ENCODE peak calls at places on chromosomes 13 and 19, in four cellular contexts. N, H, O and M are unnamed samples.

GRCh38 chr13:28413999-28414398 is 80.9 kb downstream of the FLT1 start:
- DNase-seq in N (no peak), H (no peak), O (no peak), M (no peak)

GRCh38 chr19:34512254-34512796 is 30.8 kb downstream of the WTIP start:
- DNase-seq in N (no peak), H (no peak), O (no peak), M (no peak)

GRCh38 chr19:1000591-1001537 is 645 bp downstream of the GRIN3B start:
- DNase-seq in N (no peak), H (peak), O (no peak), M (no peak)

GRCh38 chr19:6730153-6730804 is 7.1 kb downstream of the GPR108 start:
- DNase-seq in N (peak), H (no peak), O (no peak), M (no peak)

GRCh38 chr19:6768236-6768785 is 1.1 kb upstream of the SH2D3A start:
- DNase-seq in N (no peak), H (no peak), O (no peak), M (no peak)

GRCh38 chr13:29996316-29996715 is 145.9 kb upstream of the UBL3 start:
- DNase-seq in N (no peak), H (no peak), O (no peak), M (no peak)

GRCh38 chr13:32409561-32410440 is 18.1 kb downstream of the N4BP2L1 start:
- DNase-seq in N (peak), H (no peak), O (no peak), M (no peak)

GRCh38 chr19:7294571-7295212 is 478 bp upstream of the INSR start:
- DNase-seq in N (peak), H (peak), O (no peak), M (peak)

GRCh38 chr13:87259479-87260083 is 411.6 kb upstream of the SLITRK5 start:
- DNase-seq in N (no peak), H (no peak), O (no peak), M (no peak)

GRCh38 chr13:113545931-113546516 is 38.5 kb upstream of the TFDP1 start:
- DNase-seq in N (peak), H (no peak), O (no peak), M (no peak)

GRCh38 chr13:59360108-59360507 is 803.6 kb downstream of the DIAPH3 start:
- DNase-seq in N (no peak), H (no peak), O (no peak), M (no peak)

GRCh38 chr13:83151308-83151660 is 731.0 kb downstream of the SLITRK1 start:
- DNase-seq in N (no peak), H (no peak), O (no peak), M (no peak)

GRCh38 chr19:39160523-39160861 is 34.9 kb downstream of the PAK4 start:
- DNase-seq in N (peak), H (no peak), O (no peak), M (no peak)

GRCh38 chr13:75913925-75914324 is 277.8 kb downstream of the LMO7 start:
- DNase-seq in N (no peak), H (no peak), O (no peak), M (no peak)

GRCh38 chr13:97367016-97367415 is 67.0 kb upstream of the RAP2A start:
- DNase-seq in N (no peak), H (no peak), O (no peak), M (no peak)

GRCh38 chr19:18478545-18479311 is 40.8 kb upstream of the ISYNA1 start:
- DNase-seq in N (peak), H (no peak), O (peak), M (no peak)

GRCh38 chr13:40599722-40600121 is 66.7 kb downstream of the FOXO1 start:
- DNase-seq in N (no peak), H (no peak), O (no peak), M (no peak)

GRCh38 chr19:2578911-2579677 is 103.2 kb downstream of the GADD45B start:
- DNase-seq in N (peak), H (peak), O (no peak), M (peak)

GRCh38 chr19:3483226-3483628 is at the start of gene SMIM44:
- DNase-seq in N (no peak), H (no peak), O (no peak), M (no peak)

GRCh38 chr13:105165449-105166125 is 1369.9 kb downstream of the EFNB2 start:
- DNase-seq in N (no peak), H (no peak), O (no peak), M (no peak)

GRCh38 chr19:9565900-9566705 is 18.2 kb downstream of the ZNF121 start:
- DNase-seq in N (no peak), H (no peak), O (no peak), M (no peak)

GRCh38 chr13:27482996-27483395 is 32.6 kb upstream of the MTIF3 start:
- DNase-seq in N (no peak), H (peak), O (no peak), M (no peak)

GRCh38 chr19:5719274-5719960 is 529 bp downstream of the LONP1 start:
- DNase-seq in N (no peak), H (no peak), O (no peak), M (no peak)

GRCh38 chr13:99605417-99606321 is 104.4 kb downstream of the TM9SF2 start:
- DNase-seq in N (peak), H (peak), O (no peak), M (no peak)

GRCh38 chr19:17049711-17050280 is 23.2 kb upstream of the CPAMD8 start:
- DNase-seq in N (no peak), H (no peak), O (no peak), M (no peak)

GRCh38 chr13:51801631-51802099 is 2.3 kb downstream of the DHRS12 start:
- DNase-seq in N (peak), H (no peak), O (no peak), M (no peak)

GRCh38 chr13:101307181-101307701 is 109.1 kb downstream of the NALCN start:
- DNase-seq in N (no peak), H (no peak), O (no peak), M (no peak)

GRCh38 chr19:48798937-48799336 is 11.9 kb downstream of the BCAT2 start:
- DNase-seq in N (no peak), H (no peak), O (no peak), M (no peak)

GRCh38 chr19:31356587-31357314 is 7.5 kb upstream of the TSHZ3 start:
- DNase-seq in N (no peak), H (no peak), O (no peak), M (no peak)

GRCh38 chr13:19910336-19911072 is 47.1 kb upstream of the ZMYM5 start:
- DNase-seq in N (no peak), H (no peak), O (no peak), M (no peak)

GRCh38 chr13:77565635-77566034 is 30.1 kb downstream of the SCEL start:
- DNase-seq in N (no peak), H (no peak), O (no peak), M (no peak)

GRCh38 chr19:16078759-16079707 is 2.7 kb downstream of the TPM4 start:
- DNase-seq in N (peak), H (no peak), O (no peak), M (no peak)

GRCh38 chr13:35768126-35768525 is 291.6 kb upstream of the MAB21L1 start:
- DNase-seq in N (no peak), H (no peak), O (no peak), M (no peak)

DNA sequence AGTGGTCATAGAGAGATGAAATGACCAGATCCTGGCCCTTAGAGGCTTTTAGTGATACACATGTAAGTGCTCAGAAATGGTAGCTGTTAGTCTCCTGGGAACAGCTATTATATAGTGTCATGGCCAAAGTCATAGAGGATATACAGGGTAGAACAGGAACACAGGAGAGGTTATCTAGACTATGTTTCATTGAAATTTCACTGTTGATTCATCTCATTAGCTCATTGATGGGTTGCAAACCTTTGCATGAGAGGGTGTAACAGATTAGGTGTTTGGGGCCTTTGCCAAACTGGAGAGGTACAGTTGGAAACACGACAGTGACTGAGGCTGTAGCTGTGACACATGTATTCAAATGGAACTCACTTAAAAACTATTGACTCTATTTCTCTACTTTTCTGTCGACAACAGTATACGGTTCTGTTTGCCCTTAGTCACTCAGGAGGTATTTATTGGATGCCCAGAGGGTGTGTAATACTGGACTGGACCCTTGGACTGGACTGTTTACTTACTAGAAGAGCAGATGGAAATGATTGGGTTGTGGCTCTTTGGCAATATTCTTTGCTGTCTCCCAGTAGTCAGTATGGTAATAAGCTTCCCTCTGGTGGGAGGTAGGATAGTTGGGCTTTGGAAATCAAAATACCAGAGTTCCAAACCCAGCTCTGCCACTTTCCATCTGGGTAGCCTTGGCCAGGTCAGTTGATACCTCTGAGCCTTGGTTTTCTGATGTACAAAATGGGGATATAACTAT is 29.8 kb downstream of the ARHGAP35 start:
- DNase-seq in N (no peak), H (no peak), O (no peak), M (no peak)
- TF ChIP-seq CTCF in N (no peak), H (no peak), O (no peak), M (no peak)

GRCh38 chr19:12247644-12248222 is 47.0 kb downstream of the ZNF44 start:
- DNase-seq in N (no peak), H (no peak), O (no peak), M (no peak)

DNA sequence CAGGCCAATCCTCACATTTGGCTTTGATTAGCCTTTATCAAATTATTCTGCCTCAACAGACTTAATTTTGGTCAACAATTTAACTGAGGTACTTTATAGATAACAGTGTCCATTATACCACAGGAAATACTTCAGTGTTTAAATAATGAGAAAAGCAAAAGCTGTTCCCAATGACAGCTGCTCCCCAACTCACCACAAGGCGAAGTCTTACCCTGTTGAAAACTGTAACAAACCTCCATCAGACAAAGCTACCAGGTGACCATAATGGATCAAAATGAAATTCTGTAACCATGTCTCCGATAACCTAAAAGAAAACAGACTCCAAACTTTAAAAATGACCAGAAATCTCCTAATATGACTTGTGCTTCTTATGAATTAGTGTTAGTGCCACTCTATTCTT is 50.3 kb downstream of the ZNF44 start:
- DNase-seq in N (no peak), H (no peak), O (no peak), M (no peak)
- TF ChIP-seq CTCF in N (no peak), H (no peak), O (no peak), M (peak)

GRCh38 chr19:28465317-28466086 is 747.4 kb downstream of the UQCRFS1 start:
- DNase-seq in N (no peak), H (no peak), O (no peak), M (no peak)

GRCh38 chr19:28466107-28467045 is 746.6 kb downstream of the UQCRFS1 start:
- DNase-seq in N (no peak), H (no peak), O (no peak), M (peak)

GRCh38 chr19:28469544-28469943 is 743.4 kb downstream of the UQCRFS1 start:
- DNase-seq in N (no peak), H (no peak), O (no peak), M (no peak)

GRCh38 chr19:28472111-28472510 is 740.8 kb downstream of the UQCRFS1 start:
- DNase-seq in N (no peak), H (no peak), O (no peak), M (no peak)

GRCh38 chr19:28468701-28469459 is 744.1 kb downstream of the UQCRFS1 start:
- DNase-seq in N (no peak), H (no peak), O (no peak), M (no peak)
- TF ChIP-seq CTCF in N (no peak), H (no peak), O (no peak), M (no peak)

GRCh38 chr19:44635581-44636438 is 7.9 kb upstream of the PVR start:
- DNase-seq in N (no peak), H (no peak), O (no peak), M (no peak)
- TF ChIP-seq CTCF in N (no peak), H (no peak), O (no peak), M (no peak)

GRCh38 chr13:98482476-98483444 is 94.1 kb downstream of the STK24 start:
- DNase-seq in N (peak), H (no peak), O (no peak), M (no peak)
- TF ChIP-seq CTCF in N (no peak), H (no peak), O (no peak), M (peak)

DNA sequence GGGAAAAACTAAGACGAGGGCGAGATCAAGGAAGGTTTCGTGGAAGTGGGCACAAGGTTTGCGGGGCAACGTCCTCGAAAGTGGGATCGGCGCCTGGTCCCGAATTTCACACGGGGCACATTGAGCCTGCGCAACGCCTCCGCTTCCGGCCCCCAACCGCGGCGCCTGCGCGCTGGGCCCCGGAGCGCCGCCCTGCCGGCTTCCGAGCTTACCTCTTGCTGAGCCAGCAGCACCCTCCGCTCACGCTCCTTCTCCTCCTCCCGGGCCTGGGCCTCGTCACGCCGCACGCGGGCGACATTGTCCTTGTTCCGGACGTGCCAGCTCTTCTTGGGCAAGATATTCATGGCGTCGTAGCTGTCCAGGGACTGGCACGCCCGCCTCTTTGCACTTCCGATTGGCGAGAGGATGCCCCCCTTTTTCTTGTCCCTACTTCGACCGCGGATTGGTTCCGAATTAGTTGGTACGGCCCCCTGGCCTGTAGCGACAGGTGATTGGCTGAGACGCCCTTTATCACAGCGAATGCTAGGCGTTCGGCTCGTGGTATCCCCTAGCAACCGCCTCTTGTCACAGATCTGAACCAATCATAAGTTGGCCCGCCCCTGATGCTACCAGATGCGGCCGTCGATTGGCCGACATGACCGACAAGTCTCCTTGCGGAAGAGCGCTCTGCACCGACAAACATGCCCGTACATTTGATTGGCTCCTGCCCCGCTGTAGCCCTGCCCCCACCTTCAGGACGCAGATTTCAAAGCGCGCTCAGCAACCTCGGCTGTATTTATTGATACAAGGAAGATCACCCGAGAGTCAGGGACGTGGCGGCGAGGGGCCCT is at the start of gene LENG1:
- DNase-seq in N (peak), H (peak), O (peak), M (peak)
- TF ChIP-seq CTCF in N (peak), H (no peak), O (peak), M (peak)